ENCODE peak calls at places on chromosomes 7 and 10, in four cellular contexts. One of them, this sample, is unnamed.

GRCh38 chr7:130758429-130759056 is 24.5 kb upstream of the KLF14 start:
- DNase-seq in K562: peak; percentile 60
- DNase-seq in HepG2: peak; percentile 29
- DNase-seq in GM12878: no peak
- DNase-seq in this sample: peak; percentile 18

GRCh38 chr10:26727005-26727404 is 29.5 kb downstream of the PDSS1 start:
- DNase-seq in K562: no peak
- DNase-seq in HepG2: no peak
- DNase-seq in GM12878: no peak
- DNase-seq in this sample: no peak

GRCh38 chr7:102079140-102080002 is 207.3 kb upstream of the SH2B2 start:
- DNase-seq in GM12878: no peak
- DNase-seq in HepG2: peak; percentile 10
- DNase-seq in K562: no peak
- DNase-seq in this sample: no peak

GRCh38 chr10:106565546-106565945 is 599.0 kb downstream of the SORCS1 start:
- DNase-seq in HepG2: no peak
- DNase-seq in K562: no peak
- DNase-seq in GM12878: no peak
- DNase-seq in this sample: no peak

GRCh38 chr7:158263964-158264748 is 323.5 kb downstream of the PTPRN2 start:
- DNase-seq in GM12878: no peak
- DNase-seq in HepG2: peak; percentile 89
- DNase-seq in K562: no peak
- DNase-seq in this sample: no peak

GRCh38 chr7:30238721-30239441 is 45.5 kb upstream of the ZNRF2 start:
- DNase-seq in GM12878: peak; percentile 75
- DNase-seq in HepG2: peak; percentile 91
- DNase-seq in K562: no peak
- DNase-seq in this sample: no peak

GRCh38 chr10:71081229-71081560 is 131.2 kb upstream of the UNC5B start:
- DNase-seq in GM12878: no peak
- DNase-seq in HepG2: no peak
- DNase-seq in K562: no peak
- DNase-seq in this sample: no peak

GRCh38 chr7:28328822-28329615 is 83.3 kb upstream of the CREB5 start:
- DNase-seq in K562: no peak
- DNase-seq in GM12878: no peak
- DNase-seq in HepG2: no peak
- DNase-seq in this sample: no peak

GRCh38 chr10:48885376-48885775 is 54.3 kb downstream of the LRRC18 start:
- DNase-seq in HepG2: peak; percentile 3
- DNase-seq in GM12878: no peak
- DNase-seq in K562: peak; percentile 70
- DNase-seq in this sample: peak; percentile 54

GRCh38 chr10:7686351-7687171 is 16.6 kb upstream of the ITIH2 start:
- DNase-seq in HepG2: peak; percentile 100
- DNase-seq in GM12878: no peak
- DNase-seq in K562: no peak
- DNase-seq in this sample: no peak

GRCh38 chr10:108204528-108205313 is 1040.2 kb upstream of the SORCS1 start:
- DNase-seq in GM12878: peak; percentile 11
- DNase-seq in HepG2: no peak
- DNase-seq in K562: peak; percentile 19
- DNase-seq in this sample: peak; percentile 52

GRCh38 chr10:8279598-8279997 is 225.1 kb downstream of the GATA3 start:
- DNase-seq in K562: no peak
- DNase-seq in HepG2: peak; percentile 5
- DNase-seq in GM12878: no peak
- DNase-seq in this sample: no peak

GRCh38 chr10:75407716-75408511 is 6.3 kb upstream of the ZNF503 start:
- DNase-seq in GM12878: no peak
- DNase-seq in K562: peak; percentile 63
- DNase-seq in HepG2: no peak
- DNase-seq in this sample: no peak
- TF ChIP-seq FOXM1 in GM12878: no peak
- TF ChIP-seq FOXM1 in K562: no peak
- TF ChIP-seq FOXM1 in HepG2: no peak
- TF ChIP-seq FOXM1 in this sample: peak; percentile 72

DNA sequence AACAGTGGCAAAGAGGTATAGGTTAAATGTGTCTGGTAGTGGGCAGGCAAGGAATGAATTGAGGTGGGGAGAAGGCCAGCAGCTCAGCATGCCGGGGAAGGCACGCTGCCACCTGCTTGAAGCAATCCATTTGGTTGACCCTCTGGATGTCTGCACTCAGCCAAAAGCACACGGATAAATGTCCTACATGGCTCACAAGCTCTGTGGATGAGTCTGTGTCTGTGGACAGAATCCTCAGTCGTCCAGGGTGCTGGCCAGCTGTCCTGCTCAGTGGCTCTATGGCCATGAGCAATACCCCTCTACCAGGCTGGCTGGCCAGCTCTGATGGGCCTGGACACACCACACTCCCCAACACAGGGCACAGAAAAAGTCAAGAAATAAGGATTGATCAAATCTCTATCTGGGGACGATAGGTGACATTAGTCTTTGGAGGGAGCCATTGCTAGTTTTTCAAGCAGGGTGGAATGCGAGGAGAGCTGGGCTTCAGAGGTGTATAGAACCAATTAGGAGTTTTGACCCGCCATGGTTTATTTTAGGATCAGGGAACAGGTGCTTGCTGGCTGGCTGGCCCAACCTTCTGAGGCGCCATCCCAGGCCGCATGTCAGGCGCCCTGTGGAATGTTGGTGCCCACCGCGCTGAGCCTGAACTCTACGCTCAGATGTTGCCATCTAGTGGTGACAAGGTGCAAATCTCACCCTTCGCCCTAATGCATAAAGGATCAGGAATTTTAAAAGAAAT is 493.4 kb downstream of the TNS3 start:
- DNase-seq in K562: peak; percentile 66
- DNase-seq in HepG2: peak; percentile 46
- DNase-seq in GM12878: no peak
- DNase-seq in this sample: peak; percentile 68
- TF ChIP-seq SP1 in K562: no peak
- TF ChIP-seq SP1 in HepG2: no peak
- TF ChIP-seq SP1 in GM12878: no peak
- TF ChIP-seq SP1 in this sample: no peak

GRCh38 chr7:107690611-107691010 is 30.0 kb downstream of the SLC26A4 start:
- DNase-seq in HepG2: no peak
- DNase-seq in GM12878: no peak
- DNase-seq in K562: no peak
- DNase-seq in this sample: no peak
- TF ChIP-seq FOXM1 in HepG2: no peak
- TF ChIP-seq FOXM1 in GM12878: no peak
- TF ChIP-seq FOXM1 in K562: no peak
- TF ChIP-seq FOXM1 in this sample: no peak

GRCh38 chr10:12839349-12839927 is 162.1 kb downstream of the CCDC3 start:
- DNase-seq in HepG2: no peak
- DNase-seq in K562: no peak
- DNase-seq in GM12878: no peak
- DNase-seq in this sample: no peak
- TF ChIP-seq SP1 in HepG2: no peak
- TF ChIP-seq SP1 in K562: no peak
- TF ChIP-seq SP1 in GM12878: no peak
- TF ChIP-seq SP1 in this sample: no peak

DNA sequence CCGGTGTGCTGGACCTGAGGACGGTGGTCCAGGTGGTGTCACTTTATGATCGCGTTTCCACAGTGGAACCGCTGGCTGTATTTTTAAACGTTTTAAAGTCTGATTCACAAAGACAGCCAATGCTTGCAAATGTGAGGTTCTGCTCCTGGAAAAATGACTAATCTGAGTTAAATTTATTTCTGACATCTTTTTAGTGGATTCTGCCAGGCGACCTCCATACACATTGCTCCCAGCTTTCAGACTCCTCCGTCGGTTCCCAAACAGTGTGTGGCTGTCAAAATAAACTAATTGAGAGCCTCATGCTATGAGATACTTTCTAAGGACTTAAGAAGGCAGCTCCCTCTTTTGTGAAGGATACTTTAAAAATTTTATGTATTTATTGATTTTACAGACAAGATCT is 12.7 kb upstream of the TTYH3 start:
- DNase-seq in GM12878: no peak
- DNase-seq in K562: no peak
- DNase-seq in HepG2: no peak
- DNase-seq in this sample: no peak
- TF ChIP-seq FOXM1 in GM12878: no peak
- TF ChIP-seq FOXM1 in K562: no peak
- TF ChIP-seq FOXM1 in HepG2: no peak
- TF ChIP-seq FOXM1 in this sample: no peak

GRCh38 chr7:36001546-36001945 is 151.5 kb upstream of the EEPD1 start:
- DNase-seq in K562: no peak
- DNase-seq in HepG2: no peak
- DNase-seq in GM12878: no peak
- DNase-seq in this sample: no peak
- TF ChIP-seq SP1 in K562: no peak
- TF ChIP-seq SP1 in HepG2: no peak
- TF ChIP-seq SP1 in GM12878: no peak
- TF ChIP-seq SP1 in this sample: no peak

DNA sequence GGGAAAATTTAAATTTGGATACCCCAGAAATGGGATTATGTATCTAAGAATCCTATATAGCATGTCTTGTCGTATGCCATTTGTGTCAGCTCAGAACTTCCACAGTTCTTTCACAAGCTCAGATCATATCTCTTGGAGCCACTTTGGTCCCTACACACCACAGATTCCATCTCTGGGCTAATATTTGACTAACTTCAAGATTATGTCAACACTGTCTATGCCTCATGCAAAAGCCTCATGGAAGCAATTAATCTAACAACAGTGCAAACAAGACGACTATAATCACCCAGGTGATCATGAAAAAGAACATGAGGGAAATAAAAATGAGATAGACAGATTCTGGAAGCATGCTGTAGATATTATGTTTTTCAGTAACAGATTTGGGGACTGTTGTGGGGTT is 189.1 kb downstream of the LRRTM3 start:
- DNase-seq in K562: no peak
- DNase-seq in HepG2: peak; percentile 71
- DNase-seq in GM12878: no peak
- DNase-seq in this sample: no peak
- TF ChIP-seq FOXM1 in K562: no peak
- TF ChIP-seq FOXM1 in HepG2: no peak
- TF ChIP-seq FOXM1 in GM12878: no peak
- TF ChIP-seq FOXM1 in this sample: no peak

DNA sequence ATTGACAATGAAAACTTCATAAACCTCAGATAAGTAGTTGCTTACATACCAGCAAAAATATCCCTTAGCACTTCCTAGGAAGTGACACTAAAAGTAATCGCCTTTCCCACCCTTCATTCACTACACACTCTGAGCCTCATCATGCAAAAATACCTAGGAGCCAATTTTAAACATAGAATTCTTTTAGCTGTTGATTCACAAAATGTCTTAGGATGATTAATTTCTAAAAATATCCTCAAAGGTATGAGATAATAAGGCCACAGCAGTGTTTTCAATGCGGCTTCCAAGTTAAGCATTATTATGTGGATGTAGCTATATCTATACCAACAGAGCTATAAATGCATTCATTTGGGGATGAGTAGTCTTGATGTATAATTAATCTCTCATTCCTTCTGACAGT is 13.2 kb downstream of the DNAJC9 start:
- DNase-seq in K562: no peak
- DNase-seq in GM12878: no peak
- DNase-seq in HepG2: no peak
- DNase-seq in this sample: no peak
- TF ChIP-seq SP1 in K562: no peak
- TF ChIP-seq SP1 in GM12878: no peak
- TF ChIP-seq SP1 in HepG2: no peak
- TF ChIP-seq SP1 in this sample: no peak

GRCh38 chr7:99919814-99920618 is 686 bp upstream of the TRIM4 start:
- DNase-seq in HepG2: no peak
- DNase-seq in GM12878: no peak
- DNase-seq in K562: no peak
- DNase-seq in this sample: no peak
- TF ChIP-seq FOXM1 in HepG2: no peak
- TF ChIP-seq FOXM1 in GM12878: no peak
- TF ChIP-seq FOXM1 in K562: no peak
- TF ChIP-seq FOXM1 in this sample: no peak